ENCODE peak calls at places on chromosomes 13 and 19, in nine cellular contexts. S, Q, V, J, I, C, X, R and Y are unnamed samples.

GRCh38 chr13:101623469-101624209 is 171.2 kb downstream of the ITGBL1 start:
- DNase-seq in J (no peak), I (no peak), S (no peak), R (no peak), C (no peak), X (peak), V (no peak), Q (no peak), Y (no peak)

GRCh38 chr13:105363747-105364177 is 1171.7 kb downstream of the EFNB2 start:
- DNase-seq in J (no peak), C (no peak), X (no peak), Q (no peak), I (no peak), V (no peak), S (no peak), R (peak), Y (no peak)

GRCh38 chr19:14370169-14370998 is 10.9 kb upstream of the ADGRE5 start:
- DNase-seq in X (no peak), S (no peak), R (no peak), I (no peak), C (no peak), J (no peak), V (no peak), Q (peak), Y (no peak)

GRCh38 chr13:50484472-50485113 is 358.9 kb downstream of the DLEU7 start:
- DNase-seq in C (no peak), Q (no peak), S (no peak), J (no peak), X (no peak), R (no peak), I (no peak), V (peak), Y (no peak)

GRCh38 chr13:58893396-58893795 is 1261.9 kb downstream of the PCDH17 start:
- DNase-seq in R (no peak), Q (no peak), I (no peak), X (no peak), S (no peak), C (no peak), J (no peak), V (no peak), Y (no peak)

GRCh38 chr19:3586124-3586626 is 897 bp downstream of the GIPC3 start:
- DNase-seq in X (no peak), J (no peak), Q (no peak), V (peak), C (no peak), I (no peak), S (peak), R (peak), Y (no peak)

GRCh38 chr13:73767747-73768315 is 366.4 kb downstream of the KLF12 start:
- DNase-seq in C (no peak), S (no peak), R (peak), X (no peak), J (no peak), I (peak), V (peak), Q (peak), Y (no peak)

GRCh38 chr13:25137624-25137892 is 34.5 kb downstream of the AMER2 start:
- DNase-seq in R (no peak), J (no peak), Q (no peak), X (no peak), S (no peak), I (no peak), C (no peak), V (no peak), Y (no peak)

GRCh38 chr19:1037553-1038115 is 2.3 kb upstream of the ABCA7 start:
- DNase-seq in V (no peak), S (no peak), R (no peak), Q (peak), C (no peak), X (no peak), I (peak), J (no peak), Y (no peak)

GRCh38 chr19:56617531-56617930 is 22.4 kb downstream of the ZNF71 start:
- DNase-seq in S (no peak), C (no peak), J (no peak), R (no peak), Q (no peak), X (no peak), I (no peak), V (no peak), Y (no peak)

GRCh38 chr19:2345794-2346663 is 14.0 kb upstream of the TMPRSS9 start:
- DNase-seq in I (peak), R (no peak), J (peak), V (no peak), X (no peak), S (no peak), C (no peak), Q (no peak), Y (no peak)

GRCh38 chr19:1833540-1833939 is 14.7 kb downstream of the REXO1 start:
- DNase-seq in X (no peak), Q (no peak), C (no peak), R (no peak), I (no peak), S (no peak), V (no peak), J (no peak), Y (no peak)

GRCh38 chr19:19239675-19240074 is 27.9 kb downstream of the NCAN start:
- DNase-seq in V (no peak), J (no peak), X (no peak), C (no peak), Q (no peak), S (no peak), I (no peak), R (no peak), Y (no peak)

GRCh38 chr19:1855040-1855827 is 7.0 kb upstream of the REXO1 start:
- DNase-seq in X (peak), I (peak), J (peak), Q (peak), R (peak), S (peak), C (peak), V (peak), Y (no peak)

GRCh38 chr19:35753634-35754364 is 3.0 kb downstream of the HSPB6 start:
- DNase-seq in V (no peak), X (no peak), J (no peak), C (no peak), S (no peak), R (no peak), Q (no peak), I (no peak), Y (no peak)

GRCh38 chr13:101575591-101575990 is 123.1 kb downstream of the ITGBL1 start:
- DNase-seq in J (no peak), C (no peak), S (no peak), I (no peak), R (no peak), X (peak), V (no peak), Q (no peak), Y (no peak)

GRCh38 chr19:31263317-31263716 is 85.9 kb downstream of the TSHZ3 start:
- DNase-seq in J (no peak), X (no peak), S (no peak), V (no peak), Q (no peak), I (no peak), C (no peak), R (peak), Y (no peak)

GRCh38 chr19:53908106-53908932 is 759 bp upstream of the CACNG7 start:
- DNase-seq in Q (no peak), X (no peak), R (no peak), S (peak), V (peak), C (no peak), I (peak), J (no peak), Y (no peak)

GRCh38 chr19:2488942-2489731 is 13.2 kb downstream of the GADD45B start:
- DNase-seq in V (no peak), J (peak), C (no peak), S (peak), R (no peak), Q (peak), I (peak), X (no peak), Y (no peak)

GRCh38 chr13:46556380-46556779 is 3.4 kb downstream of the LRCH1 start:
- DNase-seq in R (no peak), V (no peak), C (no peak), J (no peak), X (no peak), S (no peak), Q (no peak), I (no peak), Y (no peak)

GRCh38 chr13:76656056-76656455 is 230.1 kb downstream of the KCTD12 start:
- DNase-seq in I (no peak), Q (peak), R (no peak), S (no peak), C (no peak), X (no peak), V (no peak), J (no peak), Y (no peak)

GRCh38 chr19:51760811-51761356 is at the start of gene FPR2:
- DNase-seq in X (no peak), V (no peak), C (no peak), J (no peak), R (no peak), S (no peak), I (no peak), Q (no peak), Y (no peak)

GRCh38 chr13:55652657-55653056 is 1488.1 kb upstream of the PRR20A start:
- DNase-seq in X (no peak), Q (no peak), C (no peak), R (no peak), V (no peak), S (no peak), J (no peak), I (no peak), Y (no peak)

GRCh38 chr13:98972059-98972458 is 5.8 kb downstream of the DOCK9 start:
- DNase-seq in J (no peak), X (no peak), S (no peak), C (no peak), Q (no peak), V (no peak), R (no peak), I (no peak), Y (no peak)
- TF ChIP-seq CTCF in J (no peak), X (no peak), S (no peak), C (no peak), Q (no peak), V (no peak), R (no peak), I (no peak), Y (no peak)

DNA sequence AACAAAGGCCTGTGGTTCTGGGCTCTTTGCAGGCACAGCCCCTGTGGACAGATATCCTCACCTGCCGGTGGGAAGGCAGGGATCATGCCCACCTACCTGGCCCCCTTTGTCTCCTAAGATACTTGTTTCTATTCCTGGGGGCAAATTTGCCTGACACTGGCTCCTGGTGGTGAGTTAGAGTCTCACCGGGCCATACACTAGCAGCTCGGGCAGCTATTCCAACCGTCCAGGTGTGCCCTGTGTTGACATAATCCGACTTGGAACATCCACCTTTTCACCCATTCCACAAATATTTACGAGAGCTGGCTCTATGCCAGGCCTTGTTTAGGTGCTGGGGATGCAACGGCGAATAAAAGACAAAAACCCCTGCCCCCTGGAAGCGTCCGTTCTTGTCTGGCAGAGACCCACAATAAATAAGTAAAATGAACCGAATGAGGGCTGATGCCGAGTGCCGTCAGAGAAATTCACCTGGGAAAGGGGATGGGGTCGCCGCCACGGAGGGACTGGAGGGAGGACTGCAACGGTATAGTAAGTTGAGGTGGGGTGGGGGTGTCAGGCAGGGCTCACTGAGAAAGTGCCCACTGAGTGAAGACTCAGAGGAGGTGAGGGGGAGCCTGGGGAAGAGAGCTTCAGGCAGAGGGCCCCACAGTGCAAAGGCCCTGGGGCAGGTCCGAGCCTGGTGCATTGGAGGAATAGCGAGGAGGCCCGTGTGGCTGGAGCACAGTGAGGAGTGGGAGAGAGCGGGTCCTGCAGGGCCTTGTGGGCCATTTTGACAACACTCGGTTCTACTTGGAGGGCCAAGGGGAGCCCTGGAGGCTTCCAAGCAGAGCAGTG is 43.2 kb upstream of the RANBP3 start:
- DNase-seq in J (no peak), R (no peak), I (no peak), S (no peak), X (no peak), C (no peak), Q (no peak), V (no peak), Y (no peak)
- TF ChIP-seq CTCF in J (no peak), R (no peak), I (no peak), S (peak), X (no peak), C (no peak), Q (no peak), V (no peak), Y (no peak)

DNA sequence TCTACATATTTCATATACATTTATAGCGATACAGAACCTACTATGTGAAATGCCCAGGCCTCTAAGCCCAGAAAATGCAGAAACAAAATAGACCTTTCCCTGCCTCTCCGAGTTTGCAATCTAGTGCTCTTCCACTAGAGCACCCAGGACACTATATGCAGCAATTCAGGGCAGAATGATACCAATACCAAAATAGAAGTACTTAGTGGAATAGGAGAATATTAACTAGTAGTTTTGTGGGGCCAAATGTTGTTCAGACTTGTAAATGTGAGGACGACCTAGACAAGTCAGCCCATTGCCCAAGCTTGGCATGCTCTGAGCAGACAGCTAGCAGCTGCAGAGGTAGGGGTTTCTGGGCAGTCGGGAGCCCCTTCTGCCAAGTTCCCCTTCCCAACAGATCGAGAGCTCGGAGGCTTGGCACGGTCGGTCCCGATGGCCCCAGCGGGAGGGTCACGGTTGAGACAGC is 35.8 kb upstream of the FLT1 start:
- DNase-seq in R (no peak), S (no peak), J (no peak), C (no peak), V (no peak), Q (no peak), X (no peak), I (no peak), Y (no peak)
- TF ChIP-seq CTCF in R (no peak), S (peak), J (peak), C (peak), V (no peak), Q (no peak), X (no peak), I (no peak), Y (no peak)

GRCh38 chr13:29423050-29423449 is 172.4 kb downstream of the SLC7A1 start:
- DNase-seq in S (no peak), C (no peak), V (no peak), I (no peak), J (no peak), X (no peak), Q (no peak), R (no peak), Y (no peak)

GRCh38 chr13:29422015-29422414 is 173.5 kb downstream of the SLC7A1 start:
- DNase-seq in X (no peak), I (no peak), V (no peak), J (no peak), C (no peak), Q (no peak), S (no peak), R (no peak), Y (no peak)

DNA sequence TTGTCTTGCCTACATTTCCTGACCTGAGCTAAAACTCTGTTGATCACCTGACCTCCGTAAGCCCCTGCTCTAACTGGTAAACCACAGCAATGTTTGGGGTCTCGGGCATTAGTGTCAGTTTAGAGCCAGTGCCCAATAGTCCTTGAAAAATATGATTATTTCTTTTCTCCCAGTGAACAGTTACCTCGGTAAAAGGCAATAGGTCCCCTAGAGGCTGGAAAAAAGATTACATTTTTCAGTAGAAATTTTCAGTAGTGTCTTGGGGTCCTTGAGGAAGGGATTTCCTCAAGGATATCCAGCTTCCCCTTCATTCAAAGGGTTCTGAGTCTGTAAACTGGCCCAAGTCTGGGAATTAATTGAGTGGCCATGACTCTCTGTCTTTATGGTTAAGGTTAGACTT is 177.5 kb downstream of the SLC7A1 start:
- DNase-seq in V (no peak), R (no peak), J (no peak), Q (no peak), S (no peak), C (no peak), X (no peak), I (no peak), Y (no peak)
- TF ChIP-seq CTCF in V (peak), R (peak), J (no peak), Q (no peak), S (no peak), C (no peak), X (no peak), I (no peak), Y (no peak)

GRCh38 chr19:44740351-44740824 is 8.1 kb upstream of the BCL3 start:
- DNase-seq in V (no peak), S (no peak), R (no peak), X (no peak), Q (peak), I (no peak), J (no peak), C (no peak), Y (no peak)
- TF ChIP-seq CTCF in V (no peak), S (no peak), R (no peak), X (no peak), Q (peak), I (no peak), J (no peak), C (peak), Y (no peak)

DNA sequence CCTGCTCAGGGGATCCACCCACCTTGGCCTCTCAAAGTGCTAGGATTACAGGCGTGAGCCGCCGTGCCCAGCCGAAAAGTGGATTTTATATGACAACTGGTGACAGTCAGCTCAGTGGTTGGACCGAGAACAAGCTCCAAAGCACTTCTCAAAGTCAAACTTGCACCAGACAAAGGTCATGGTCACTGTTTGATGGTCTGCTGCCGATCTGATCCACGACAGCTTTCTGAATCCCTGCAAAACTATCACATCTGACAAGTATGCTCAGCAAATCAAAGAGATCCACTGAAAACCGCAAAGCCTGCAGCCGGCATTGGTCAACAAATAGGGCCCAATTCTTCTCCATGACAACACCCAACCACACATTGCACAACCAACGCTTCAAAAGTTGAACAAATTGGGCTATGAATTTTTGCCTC is 21.6 kb upstream of the NAA16 start:
- DNase-seq in J (no peak), X (no peak), I (no peak), C (no peak), V (no peak), Q (no peak), R (no peak), S (no peak), Y (no peak)
- TF ChIP-seq CTCF in J (no peak), X (no peak), I (no peak), C (no peak), V (no peak), Q (no peak), R (no peak), S (no peak), Y (no peak)

DNA sequence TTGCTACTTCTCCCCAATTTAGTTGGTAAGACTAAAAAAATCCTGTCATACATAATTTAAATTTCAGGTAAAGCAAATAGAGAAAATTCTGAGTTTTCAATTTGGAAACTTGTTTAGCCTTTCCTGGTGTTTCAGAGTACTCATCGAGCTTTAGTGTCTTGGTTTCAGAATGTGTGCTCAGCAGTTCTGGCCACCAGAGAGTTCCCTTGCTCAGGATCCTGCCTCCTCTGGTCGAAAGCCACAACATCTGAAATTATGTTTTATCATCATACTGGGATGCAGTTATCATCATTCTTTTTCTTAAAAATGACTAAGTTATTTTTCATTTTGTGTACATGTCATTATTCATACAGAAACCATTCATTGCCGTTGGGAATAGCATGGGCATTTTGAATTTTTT is 263.2 kb upstream of the SPRY2 start:
- DNase-seq in C (no peak), Q (no peak), J (peak), X (no peak), S (no peak), I (no peak), V (no peak), R (no peak), Y (no peak)
- TF ChIP-seq CTCF in C (no peak), Q (no peak), J (peak), X (no peak), S (peak), I (no peak), V (no peak), R (no peak), Y (no peak)